ENCODE peak calls at places on chromosomes 5 and 9, in five cellular contexts. One of them, this sample, is unnamed.

GRCh38 chr5:43367453-43367852 is 44.7 kb downstream of the CCL28 start:
- DNase-seq in esophagus squamous epithelium: no peak
- DNase-seq in hepatocyte: no peak
- DNase-seq in brain microvascular endothelial cell: no peak
- DNase-seq in uterus: no peak
- DNase-seq in this sample: no peak

GRCh38 chr5:155905359-155905758 is 421.6 kb upstream of the SGCD start:
- DNase-seq in esophagus squamous epithelium: no peak
- DNase-seq in hepatocyte: no peak
- DNase-seq in brain microvascular endothelial cell: no peak
- DNase-seq in uterus: no peak
- DNase-seq in this sample: no peak

GRCh38 chr5:13470975-13471374 is 473.5 kb downstream of the DNAH5 start:
- DNase-seq in esophagus squamous epithelium: no peak
- DNase-seq in hepatocyte: no peak
- DNase-seq in brain microvascular endothelial cell: no peak
- DNase-seq in uterus: no peak
- DNase-seq in this sample: no peak

GRCh38 chr9:83043583-83043982 is 19.4 kb downstream of the RASEF start:
- DNase-seq in esophagus squamous epithelium: no peak
- DNase-seq in hepatocyte: no peak
- DNase-seq in brain microvascular endothelial cell: no peak
- DNase-seq in uterus: no peak
- DNase-seq in this sample: no peak

GRCh38 chr5:125874717-125875116 is 548.5 kb upstream of the GRAMD2B start:
- DNase-seq in esophagus squamous epithelium: no peak
- DNase-seq in hepatocyte: no peak
- DNase-seq in brain microvascular endothelial cell: no peak
- DNase-seq in uterus: no peak
- DNase-seq in this sample: no peak

GRCh38 chr5:56807698-56808097 is 7.7 kb upstream of the MAP3K1 start:
- DNase-seq in esophagus squamous epithelium: no peak
- DNase-seq in hepatocyte: no peak
- DNase-seq in brain microvascular endothelial cell: no peak
- DNase-seq in uterus: no peak
- DNase-seq in this sample: no peak

GRCh38 chr9:90841213-90841612 is 39.6 kb downstream of the SYK start:
- DNase-seq in esophagus squamous epithelium: no peak
- DNase-seq in hepatocyte: no peak
- DNase-seq in brain microvascular endothelial cell: no peak
- DNase-seq in uterus: no peak
- DNase-seq in this sample: no peak

GRCh38 chr9:99057665-99058625 is 47.0 kb upstream of the TGFBR1 start:
- DNase-seq in esophagus squamous epithelium: no peak
- DNase-seq in hepatocyte: no peak
- DNase-seq in brain microvascular endothelial cell: peak
- DNase-seq in uterus: no peak
- DNase-seq in this sample: peak

GRCh38 chr5:56440871-56441740 is 208.0 kb upstream of the ANKRD55 start:
- DNase-seq in esophagus squamous epithelium: no peak
- DNase-seq in hepatocyte: peak
- DNase-seq in brain microvascular endothelial cell: peak
- DNase-seq in uterus: peak
- DNase-seq in this sample: peak

GRCh38 chr5:163496286-163496685 is 9.1 kb upstream of the MAT2B start:
- DNase-seq in esophagus squamous epithelium: no peak
- DNase-seq in hepatocyte: no peak
- DNase-seq in brain microvascular endothelial cell: no peak
- DNase-seq in uterus: no peak
- DNase-seq in this sample: peak

GRCh38 chr9:92236465-92236864 is 57.0 kb downstream of the IARS1 start:
- DNase-seq in esophagus squamous epithelium: no peak
- DNase-seq in hepatocyte: no peak
- DNase-seq in brain microvascular endothelial cell: no peak
- DNase-seq in uterus: no peak
- DNase-seq in this sample: no peak

GRCh38 chr5:141870871-141871270 is 7.3 kb downstream of the PCDH1 start:
- DNase-seq in esophagus squamous epithelium: no peak
- DNase-seq in hepatocyte: peak
- DNase-seq in brain microvascular endothelial cell: no peak
- DNase-seq in uterus: peak
- DNase-seq in this sample: no peak

GRCh38 chr9:107819772-107820171 is 330.2 kb upstream of the KLF4 start:
- DNase-seq in esophagus squamous epithelium: no peak
- DNase-seq in hepatocyte: peak
- DNase-seq in brain microvascular endothelial cell: no peak
- DNase-seq in uterus: no peak
- DNase-seq in this sample: no peak

GRCh38 chr9:77455312-77455927 is 192.7 kb downstream of the GNA14 start:
- DNase-seq in esophagus squamous epithelium: no peak
- DNase-seq in hepatocyte: peak
- DNase-seq in brain microvascular endothelial cell: no peak
- DNase-seq in uterus: no peak
- DNase-seq in this sample: peak

GRCh38 chr9:117315236-117315635 is 99.6 kb downstream of the ASTN2 start:
- DNase-seq in esophagus squamous epithelium: no peak
- DNase-seq in hepatocyte: no peak
- DNase-seq in brain microvascular endothelial cell: no peak
- DNase-seq in uterus: no peak
- DNase-seq in this sample: no peak

GRCh38 chr5:40960027-40960426 is 50.7 kb downstream of the C7 start:
- DNase-seq in esophagus squamous epithelium: no peak
- DNase-seq in hepatocyte: no peak
- DNase-seq in brain microvascular endothelial cell: no peak
- DNase-seq in uterus: no peak
- DNase-seq in this sample: no peak

GRCh38 chr5:142834504-142834903 is 64.3 kb downstream of the ARHGAP26 start:
- DNase-seq in esophagus squamous epithelium: no peak
- DNase-seq in hepatocyte: no peak
- DNase-seq in brain microvascular endothelial cell: no peak
- DNase-seq in uterus: no peak
- DNase-seq in this sample: no peak

GRCh38 chr5:74631088-74631960 is 9.2 kb downstream of the ENC1 start:
- DNase-seq in esophagus squamous epithelium: no peak
- DNase-seq in hepatocyte: no peak
- DNase-seq in brain microvascular endothelial cell: peak
- DNase-seq in uterus: no peak
- DNase-seq in this sample: peak

GRCh38 chr5:124732891-124733670 is 13.4 kb downstream of the ZNF608 start:
- DNase-seq in esophagus squamous epithelium: no peak
- DNase-seq in hepatocyte: no peak
- DNase-seq in brain microvascular endothelial cell: no peak
- DNase-seq in uterus: no peak
- DNase-seq in this sample: no peak

GRCh38 chr9:31183866-31184265 is 1200.6 kb upstream of the ACO1 start:
- DNase-seq in esophagus squamous epithelium: no peak
- DNase-seq in hepatocyte: no peak
- DNase-seq in brain microvascular endothelial cell: no peak
- DNase-seq in uterus: no peak
- DNase-seq in this sample: no peak

GRCh38 chr9:93774331-93775102 is 180.6 kb downstream of the BARX1 start:
- DNase-seq in esophagus squamous epithelium: no peak
- DNase-seq in hepatocyte: no peak
- DNase-seq in brain microvascular endothelial cell: no peak
- DNase-seq in uterus: no peak
- DNase-seq in this sample: no peak

GRCh38 chr9:93771276-93771675 is 183.9 kb downstream of the BARX1 start:
- DNase-seq in esophagus squamous epithelium: no peak
- DNase-seq in hepatocyte: no peak
- DNase-seq in brain microvascular endothelial cell: no peak
- DNase-seq in uterus: no peak
- DNase-seq in this sample: no peak

DNA sequence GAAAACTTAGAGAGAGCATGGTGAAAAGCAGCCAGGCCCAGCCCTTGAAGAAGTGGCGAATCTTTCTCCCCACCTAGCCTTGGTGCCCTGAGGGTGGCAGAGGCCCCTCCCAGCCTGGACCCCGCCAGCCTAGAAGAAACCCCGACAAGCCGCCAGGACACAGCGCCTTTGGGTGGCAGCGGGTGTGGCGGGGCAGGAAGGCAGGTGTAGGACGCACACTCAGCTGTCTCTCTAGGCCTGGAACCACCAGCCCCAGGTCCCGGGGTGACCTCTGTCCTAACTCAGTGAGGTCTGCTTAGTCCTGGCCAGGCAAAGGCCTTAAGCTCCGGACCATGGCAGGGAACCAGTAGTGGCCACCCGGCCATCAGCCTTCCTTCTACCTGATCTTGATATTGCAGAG is 178.3 kb downstream of the BARX1 start:
- DNase-seq in esophagus squamous epithelium: no peak
- DNase-seq in hepatocyte: no peak
- DNase-seq in brain microvascular endothelial cell: no peak
- DNase-seq in uterus: no peak
- DNase-seq in this sample: no peak
- TF ChIP-seq CTCF in esophagus squamous epithelium: no peak
- TF ChIP-seq CTCF in hepatocyte: no peak
- TF ChIP-seq CTCF in brain microvascular endothelial cell: no peak
- TF ChIP-seq CTCF in uterus: no peak
- TF ChIP-seq CTCF in this sample: no peak

GRCh38 chr5:53263151-53263550 is 153.6 kb upstream of the MOCS2 start:
- DNase-seq in esophagus squamous epithelium: no peak
- DNase-seq in hepatocyte: no peak
- DNase-seq in brain microvascular endothelial cell: no peak
- DNase-seq in uterus: no peak
- DNase-seq in this sample: peak
- H3K4me3 ChIP-seq in esophagus squamous epithelium: no peak
- H3K4me3 ChIP-seq in hepatocyte: no peak
- H3K4me3 ChIP-seq in brain microvascular endothelial cell: no peak
- H3K4me3 ChIP-seq in uterus: no peak
- H3K4me3 ChIP-seq in this sample: no peak

DNA sequence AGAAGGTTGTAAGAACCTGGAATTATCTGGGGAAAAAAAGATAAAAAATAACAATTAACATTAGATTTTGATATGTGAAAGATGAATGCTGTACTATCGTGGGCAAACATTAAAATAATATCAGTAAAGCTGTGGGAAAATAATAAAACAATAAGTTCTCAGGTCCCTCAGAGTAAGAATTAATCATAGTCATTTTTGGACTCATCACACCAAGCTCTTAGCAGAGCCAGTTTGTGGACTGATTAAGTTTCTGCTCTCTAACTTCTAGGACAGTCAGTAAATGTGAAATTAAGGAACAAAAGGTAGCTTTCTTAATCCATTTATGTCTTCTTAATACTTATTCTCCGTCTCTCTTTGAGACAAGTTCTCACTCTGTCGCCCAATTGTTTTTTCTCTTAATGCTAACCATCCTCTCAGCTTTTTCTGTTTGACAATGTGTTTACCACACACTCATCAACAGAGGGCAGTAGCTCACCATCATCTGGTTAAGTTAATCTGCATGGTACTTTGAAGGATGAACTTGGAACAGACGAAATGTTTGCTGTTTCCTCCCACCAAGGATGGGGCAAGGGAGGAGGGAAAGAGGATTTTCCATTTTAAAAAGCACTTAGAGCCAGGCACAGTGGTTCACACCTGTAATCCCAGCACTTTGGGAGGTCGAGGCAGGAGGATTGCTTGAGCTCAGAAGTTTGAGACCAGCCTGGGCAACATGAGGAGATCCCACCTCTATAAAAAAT is 5.3 kb upstream of the ACO1 start:
- DNase-seq in esophagus squamous epithelium: no peak
- DNase-seq in hepatocyte: peak
- DNase-seq in brain microvascular endothelial cell: peak
- DNase-seq in uterus: peak
- DNase-seq in this sample: peak
- TF ChIP-seq CTCF in esophagus squamous epithelium: peak
- TF ChIP-seq CTCF in hepatocyte: peak
- TF ChIP-seq CTCF in brain microvascular endothelial cell: peak
- TF ChIP-seq CTCF in uterus: peak
- TF ChIP-seq CTCF in this sample: peak

DNA sequence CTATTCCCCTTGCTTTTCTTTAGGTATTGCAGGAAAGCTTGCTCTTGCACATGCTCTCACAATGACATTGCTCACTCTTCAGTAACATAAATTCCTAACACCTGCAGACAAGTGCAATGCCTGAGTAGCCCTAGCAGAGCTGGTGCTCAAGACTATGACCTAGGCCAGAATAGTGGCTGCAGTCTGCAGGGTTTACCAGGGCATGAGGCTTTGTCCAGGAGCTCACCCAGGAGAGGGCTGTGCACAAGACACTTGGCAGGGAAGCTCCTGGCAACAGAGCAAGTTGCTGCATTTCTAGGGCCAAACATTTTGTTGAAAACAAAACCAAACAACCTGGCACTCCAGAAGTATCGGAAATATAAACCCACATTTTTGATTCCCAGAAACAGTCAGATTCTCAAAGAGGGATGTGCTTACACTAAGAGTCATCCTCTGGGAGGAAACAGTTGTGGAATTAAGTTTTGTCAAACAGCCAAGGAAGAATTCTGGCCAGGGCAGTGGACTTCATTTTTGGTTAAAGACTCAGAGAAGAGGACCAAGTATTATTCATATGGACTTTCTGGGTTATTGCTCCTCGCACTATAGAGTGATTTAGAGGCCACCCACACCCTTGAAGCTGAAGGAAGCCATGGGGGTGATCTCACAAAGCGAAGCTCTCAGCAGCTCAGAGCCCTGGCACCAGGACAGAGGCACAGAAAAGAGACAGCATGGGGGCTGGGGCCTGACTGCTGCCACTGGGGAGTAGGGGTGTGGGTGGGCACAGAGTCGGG is 44.9 kb downstream of the MACROH2A1 start:
- DNase-seq in esophagus squamous epithelium: no peak
- DNase-seq in hepatocyte: no peak
- DNase-seq in brain microvascular endothelial cell: peak
- DNase-seq in uterus: no peak
- DNase-seq in this sample: peak
- H3K4me3 ChIP-seq in esophagus squamous epithelium: no peak
- H3K4me3 ChIP-seq in hepatocyte: no peak
- H3K4me3 ChIP-seq in brain microvascular endothelial cell: no peak
- H3K4me3 ChIP-seq in uterus: no peak
- H3K4me3 ChIP-seq in this sample: no peak

GRCh38 chr5:18366234-18366633 is 732.0 kb downstream of the TAF11L14 start:
- DNase-seq in esophagus squamous epithelium: no peak
- DNase-seq in hepatocyte: no peak
- DNase-seq in brain microvascular endothelial cell: no peak
- DNase-seq in uterus: no peak
- DNase-seq in this sample: no peak
- TF ChIP-seq CTCF in esophagus squamous epithelium: no peak
- TF ChIP-seq CTCF in hepatocyte: no peak
- TF ChIP-seq CTCF in brain microvascular endothelial cell: no peak
- TF ChIP-seq CTCF in uterus: no peak
- TF ChIP-seq CTCF in this sample: no peak

DNA sequence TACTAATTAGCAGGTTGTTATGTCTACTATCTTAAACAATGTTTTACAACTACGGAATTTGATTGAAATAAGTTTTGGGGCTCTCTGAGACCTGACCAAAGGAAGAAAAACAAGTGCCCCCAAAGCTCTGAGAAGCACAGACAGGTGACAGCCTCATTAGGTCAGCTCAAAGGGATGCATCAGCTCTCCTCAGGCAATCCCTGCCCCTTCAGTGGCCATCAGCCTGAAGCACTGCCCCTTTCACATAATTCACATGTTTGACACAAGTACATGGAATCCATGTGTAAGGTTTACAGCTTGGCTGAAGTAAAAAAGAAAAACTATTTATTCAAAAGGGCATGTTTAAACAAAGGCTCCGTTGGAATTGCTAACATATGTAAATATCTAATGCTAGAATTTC is 56.3 kb downstream of the TSSK1B start:
- DNase-seq in esophagus squamous epithelium: no peak
- DNase-seq in hepatocyte: no peak
- DNase-seq in brain microvascular endothelial cell: no peak
- DNase-seq in uterus: no peak
- DNase-seq in this sample: no peak
- H3K4me3 ChIP-seq in esophagus squamous epithelium: no peak
- H3K4me3 ChIP-seq in hepatocyte: no peak
- H3K4me3 ChIP-seq in brain microvascular endothelial cell: no peak
- H3K4me3 ChIP-seq in uterus: no peak
- H3K4me3 ChIP-seq in this sample: no peak

This sample was measured in fibroblast of pulmonary artery.